ENCODE peak calls at places on chromosome 20, in seven cellular contexts. One of them, this sample, is unnamed. For H3K36me3 and H3K4me1, the result is how much of the 10 kb centered on the place peaks cover.

GRCh38 chr20:22509090-22509938 is 75.1 kb downstream of the FOXA2 start:
- DNase-seq in mesendoderm: no peak
- DNase-seq in fibroblast of lung: no peak
- DNase-seq in K562: no peak
- DNase-seq in colonic mucosa: no peak
- DNase-seq in IMR-90: no peak
- DNase-seq in endodermal cell: no peak
- DNase-seq in this sample: no peak

GRCh38 chr20:32959351-32960221 is 44.6 kb downstream of the SUN5 start:
- DNase-seq in endodermal cell: peak
- DNase-seq in fibroblast of lung: no peak
- DNase-seq in colonic mucosa: no peak
- DNase-seq in IMR-90: no peak
- DNase-seq in mesendoderm: peak
- DNase-seq in K562: peak
- DNase-seq in this sample: no peak

GRCh38 chr20:50649587-50649986 is 41.8 kb downstream of the RIPOR3 start:
- DNase-seq in fibroblast of lung: no peak
- DNase-seq in endodermal cell: no peak
- DNase-seq in colonic mucosa: no peak
- DNase-seq in IMR-90: no peak
- DNase-seq in mesendoderm: peak
- DNase-seq in K562: no peak
- DNase-seq in this sample: no peak

GRCh38 chr20:58090181-58090580 is 138.3 kb downstream of the ANKRD60 start:
- DNase-seq in mesendoderm: no peak
- DNase-seq in IMR-90: no peak
- DNase-seq in fibroblast of lung: no peak
- DNase-seq in endodermal cell: no peak
- DNase-seq in colonic mucosa: no peak
- DNase-seq in K562: no peak
- DNase-seq in this sample: no peak

GRCh38 chr20:19129976-19130612 is 82.3 kb upstream of the SLC24A3 start:
- DNase-seq in colonic mucosa: peak
- DNase-seq in IMR-90: no peak
- DNase-seq in mesendoderm: no peak
- DNase-seq in fibroblast of lung: no peak
- DNase-seq in endodermal cell: no peak
- DNase-seq in K562: no peak
- DNase-seq in this sample: no peak

GRCh38 chr20:56778765-56779195 is 149.7 kb downstream of the TFAP2C start:
- DNase-seq in endodermal cell: peak
- DNase-seq in colonic mucosa: no peak
- DNase-seq in fibroblast of lung: peak
- DNase-seq in mesendoderm: peak
- DNase-seq in IMR-90: peak
- DNase-seq in K562: no peak
- DNase-seq in this sample: peak

GRCh38 chr20:44861547-44862006 is 23.9 kb upstream of the YWHAB start:
- DNase-seq in mesendoderm: no peak
- DNase-seq in IMR-90: peak
- DNase-seq in endodermal cell: no peak
- DNase-seq in fibroblast of lung: peak
- DNase-seq in colonic mucosa: no peak
- DNase-seq in K562: no peak
- DNase-seq in this sample: peak

GRCh38 chr20:38134427-38135281 is 30.4 kb downstream of the TGM2 start:
- DNase-seq in mesendoderm: peak
- DNase-seq in endodermal cell: no peak
- DNase-seq in K562: peak
- DNase-seq in fibroblast of lung: peak
- DNase-seq in IMR-90: peak
- DNase-seq in colonic mucosa: no peak
- DNase-seq in this sample: peak

GRCh38 chr20:36574278-36575065 is 1.1 kb downstream of the TGIF2 start:
- DNase-seq in K562: peak
- DNase-seq in colonic mucosa: peak
- DNase-seq in mesendoderm: peak
- DNase-seq in endodermal cell: peak
- DNase-seq in IMR-90: peak
- DNase-seq in fibroblast of lung: peak
- DNase-seq in this sample: peak

GRCh38 chr20:39108746-39109145 is 146.6 kb downstream of the DHX35 start:
- DNase-seq in K562: no peak
- DNase-seq in fibroblast of lung: peak
- DNase-seq in mesendoderm: peak
- DNase-seq in endodermal cell: no peak
- DNase-seq in IMR-90: peak
- DNase-seq in colonic mucosa: no peak
- DNase-seq in this sample: no peak

GRCh38 chr20:44410583-44411019 is 55.1 kb downstream of the HNF4A start:
- DNase-seq in IMR-90: no peak
- DNase-seq in colonic mucosa: no peak
- DNase-seq in endodermal cell: no peak
- DNase-seq in mesendoderm: no peak
- DNase-seq in K562: no peak
- DNase-seq in fibroblast of lung: no peak
- DNase-seq in this sample: no peak

GRCh38 chr20:49583669-49584417 is 15.9 kb upstream of the PTGIS start:
- DNase-seq in IMR-90: peak
- DNase-seq in K562: peak
- DNase-seq in mesendoderm: no peak
- DNase-seq in fibroblast of lung: peak
- DNase-seq in colonic mucosa: peak
- DNase-seq in endodermal cell: no peak
- DNase-seq in this sample: peak

GRCh38 chr20:25053207-25054132 is 4.5 kb downstream of the ACSS1 start:
- DNase-seq in IMR-90: peak
- DNase-seq in mesendoderm: no peak
- DNase-seq in colonic mucosa: no peak
- DNase-seq in K562: no peak
- DNase-seq in fibroblast of lung: peak
- DNase-seq in endodermal cell: peak
- DNase-seq in this sample: peak

GRCh38 chr20:32494498-32495216 is 90.5 kb downstream of the NOL4L start:
- DNase-seq in K562: no peak
- DNase-seq in fibroblast of lung: peak
- DNase-seq in mesendoderm: no peak
- DNase-seq in colonic mucosa: no peak
- DNase-seq in IMR-90: no peak
- DNase-seq in endodermal cell: no peak
- DNase-seq in this sample: no peak

GRCh38 chr20:60270341-60270740 is 312.1 kb downstream of the CDH26 start:
- DNase-seq in K562: no peak
- DNase-seq in colonic mucosa: no peak
- DNase-seq in mesendoderm: no peak
- DNase-seq in endodermal cell: no peak
- DNase-seq in IMR-90: no peak
- DNase-seq in fibroblast of lung: no peak
- DNase-seq in this sample: no peak

GRCh38 chr20:45967551-45968080 is 4.4 kb downstream of the ZNF335 start:
- DNase-seq in fibroblast of lung: no peak
- DNase-seq in K562: no peak
- DNase-seq in mesendoderm: no peak
- DNase-seq in IMR-90: no peak
- DNase-seq in endodermal cell: peak
- DNase-seq in colonic mucosa: no peak
- DNase-seq in this sample: no peak

GRCh38 chr20:14991023-14991422 is 653.6 kb upstream of the FLRT3 start:
- DNase-seq in colonic mucosa: no peak
- DNase-seq in endodermal cell: no peak
- DNase-seq in K562: no peak
- DNase-seq in mesendoderm: no peak
- DNase-seq in IMR-90: no peak
- DNase-seq in fibroblast of lung: no peak
- DNase-seq in this sample: peak

GRCh38 chr20:35690265-35690664 is 8.9 kb downstream of the NFS1 start:
- DNase-seq in K562: no peak
- DNase-seq in IMR-90: no peak
- DNase-seq in endodermal cell: no peak
- DNase-seq in colonic mucosa: no peak
- DNase-seq in fibroblast of lung: no peak
- DNase-seq in mesendoderm: no peak
- DNase-seq in this sample: no peak

GRCh38 chr20:46195264-46196038 is 77.3 kb downstream of the CD40 start:
- DNase-seq in colonic mucosa: no peak
- DNase-seq in K562: no peak
- DNase-seq in IMR-90: no peak
- DNase-seq in endodermal cell: no peak
- DNase-seq in mesendoderm: no peak
- DNase-seq in fibroblast of lung: no peak
- DNase-seq in this sample: no peak

GRCh38 chr20:22861990-22862389 is 173.1 kb upstream of the SSTR4 start:
- DNase-seq in K562: no peak
- DNase-seq in mesendoderm: no peak
- DNase-seq in endodermal cell: no peak
- DNase-seq in IMR-90: no peak
- DNase-seq in fibroblast of lung: no peak
- DNase-seq in colonic mucosa: no peak
- DNase-seq in this sample: no peak

GRCh38 chr20:49636447-49636846 is 68.5 kb upstream of the PTGIS start:
- DNase-seq in K562: no peak
- DNase-seq in mesendoderm: no peak
- DNase-seq in colonic mucosa: no peak
- DNase-seq in endodermal cell: no peak
- DNase-seq in fibroblast of lung: no peak
- DNase-seq in IMR-90: no peak
- DNase-seq in this sample: no peak

GRCh38 chr20:44981736-44982406 is 15.6 kb downstream of the STK4 start:
- DNase-seq in colonic mucosa: no peak
- DNase-seq in endodermal cell: no peak
- DNase-seq in K562: no peak
- DNase-seq in fibroblast of lung: no peak
- DNase-seq in mesendoderm: no peak
- DNase-seq in IMR-90: no peak
- DNase-seq in this sample: no peak

GRCh38 chr20:44717986-44718385 is 2.8 kb downstream of the CCN5 start:
- DNase-seq in fibroblast of lung: no peak
- DNase-seq in endodermal cell: peak
- DNase-seq in IMR-90: no peak
- DNase-seq in K562: peak
- DNase-seq in colonic mucosa: no peak
- DNase-seq in mesendoderm: peak
- DNase-seq in this sample: no peak

GRCh38 chr20:20953738-20954657 is 152.2 kb downstream of the LINC00237 start:
- DNase-seq in colonic mucosa: no peak
- DNase-seq in mesendoderm: peak
- DNase-seq in IMR-90: no peak
- DNase-seq in K562: no peak
- DNase-seq in endodermal cell: no peak
- DNase-seq in fibroblast of lung: no peak
- DNase-seq in this sample: no peak

DNA sequence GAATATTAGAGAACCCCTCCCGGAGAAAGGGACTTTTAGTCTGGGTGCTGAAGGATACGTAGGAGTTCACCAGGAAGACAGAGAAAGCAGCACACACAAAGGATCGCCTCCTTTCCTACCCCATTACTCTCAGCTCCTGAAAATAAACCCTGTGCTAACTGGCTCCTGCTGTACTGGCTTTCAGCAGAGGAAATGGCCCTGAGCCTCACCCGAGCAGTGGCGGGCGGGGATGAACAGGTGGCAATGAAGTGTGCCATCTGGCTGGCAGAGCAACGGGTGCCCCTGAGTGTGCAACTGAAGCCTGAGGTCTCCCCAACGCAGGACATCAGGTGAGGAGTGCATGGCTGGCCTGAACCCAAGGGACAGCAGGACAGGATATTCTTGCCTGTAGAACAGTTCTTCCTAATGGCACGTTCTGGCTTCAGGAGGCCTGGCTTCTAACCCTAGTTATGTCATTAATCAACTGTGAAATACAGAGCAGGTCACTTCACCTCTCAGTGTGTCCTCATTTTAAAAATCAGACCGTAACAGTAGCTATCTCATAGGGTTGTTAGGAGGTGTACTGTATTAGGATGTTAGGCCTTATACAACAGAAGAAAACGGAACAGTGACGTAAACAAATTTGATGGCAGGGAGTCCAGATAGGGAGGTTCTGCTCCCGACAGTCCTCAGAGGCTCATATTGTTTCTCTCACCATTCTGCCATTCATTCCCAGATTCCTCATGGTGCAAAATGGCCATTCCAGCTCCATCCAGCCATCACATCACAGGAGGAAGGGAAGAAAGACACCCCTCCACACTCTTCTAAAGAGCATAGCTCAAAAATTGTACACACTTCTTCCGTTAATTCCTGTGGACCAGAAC is 1.8 kb downstream of the RBCK1 start:
- DNase-seq in fibroblast of lung: no peak
- DNase-seq in mesendoderm: no peak
- DNase-seq in endodermal cell: no peak
- DNase-seq in IMR-90: no peak
- DNase-seq in K562: no peak
- DNase-seq in colonic mucosa: peak
- DNase-seq in this sample: no peak
- H3K9ac ChIP-seq in fibroblast of lung: no peak
- H3K9ac ChIP-seq in mesendoderm: no peak
- H3K9ac ChIP-seq in endodermal cell: no peak
- H3K9ac ChIP-seq in IMR-90: no peak
- H3K9ac ChIP-seq in K562: peak
- H3K9ac ChIP-seq in colonic mucosa: no peak
- H3K9ac ChIP-seq in this sample: no peak

DNA sequence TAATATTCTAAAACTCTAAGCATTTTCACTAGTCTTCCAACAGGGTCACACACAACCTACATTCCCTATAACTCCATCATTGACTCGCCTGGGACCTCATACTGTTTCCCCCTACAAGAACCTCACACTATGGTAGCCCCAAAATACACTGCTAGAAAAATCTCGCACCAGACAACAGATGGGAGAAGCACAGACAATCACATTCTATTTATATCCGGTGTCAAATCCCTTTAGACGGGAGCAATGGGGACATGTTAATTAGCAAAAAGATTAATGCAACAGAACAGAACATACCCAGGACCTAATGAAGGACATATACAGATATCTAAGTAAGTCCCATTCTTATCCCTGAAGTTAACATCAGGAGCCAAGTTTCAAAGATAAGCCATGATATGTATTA is 33.6 kb downstream of the TMX4 start:
- DNase-seq in colonic mucosa: no peak
- DNase-seq in IMR-90: no peak
- DNase-seq in fibroblast of lung: no peak
- DNase-seq in endodermal cell: no peak
- DNase-seq in K562: no peak
- DNase-seq in mesendoderm: peak
- DNase-seq in this sample: no peak
- H3K36me3 ChIP-seq in colonic mucosa: under half
- H3K36me3 ChIP-seq in IMR-90: under half
- H3K36me3 ChIP-seq in fibroblast of lung: under half
- H3K36me3 ChIP-seq in endodermal cell: under half
- H3K36me3 ChIP-seq in K562: under half
- H3K36me3 ChIP-seq in mesendoderm: under half
- H3K36me3 ChIP-seq in this sample: under half

GRCh38 chr20:9507544-9508239 is 6.7 kb upstream of the LAMP5 start:
- DNase-seq in IMR-90: no peak
- DNase-seq in endodermal cell: peak
- DNase-seq in mesendoderm: peak
- DNase-seq in colonic mucosa: no peak
- DNase-seq in K562: no peak
- DNase-seq in fibroblast of lung: no peak
- DNase-seq in this sample: no peak
- H3K4me1 ChIP-seq in IMR-90: under half
- H3K4me1 ChIP-seq in endodermal cell: under half
- H3K4me1 ChIP-seq in mesendoderm: under half
- H3K4me1 ChIP-seq in colonic mucosa: under half
- H3K4me1 ChIP-seq in K562: under half
- H3K4me1 ChIP-seq in fibroblast of lung: under half
- H3K4me1 ChIP-seq in this sample: under half

GRCh38 chr20:34389206-34389953 is 26.3 kb downstream of the ITCH start:
- DNase-seq in IMR-90: no peak
- DNase-seq in endodermal cell: no peak
- DNase-seq in mesendoderm: no peak
- DNase-seq in K562: no peak
- DNase-seq in colonic mucosa: no peak
- DNase-seq in fibroblast of lung: peak
- DNase-seq in this sample: no peak
- H3K9ac ChIP-seq in IMR-90: no peak
- H3K9ac ChIP-seq in endodermal cell: no peak
- H3K9ac ChIP-seq in mesendoderm: no peak
- H3K9ac ChIP-seq in K562: no peak
- H3K9ac ChIP-seq in colonic mucosa: no peak
- H3K9ac ChIP-seq in fibroblast of lung: no peak
- H3K9ac ChIP-seq in this sample: no peak